ENCODE peak calls at places on chromosomes 12 and 14, in four cellular contexts. L, H, S and C are unnamed samples.

GRCh38 chr12:47328831-47329545 is 249.2 kb upstream of the AMIGO2 start:
- DNase-seq in L (no peak), H (peak; percentile 79), S (no peak), C (no peak)

GRCh38 chr12:2664721-2665577 is 129.8 kb upstream of the FKBP4 start:
- DNase-seq in L (no peak), H (no peak), S (no peak), C (no peak)

GRCh38 chr14:38207830-38208815 is at the start of gene SSTR1:
- DNase-seq in L (no peak), H (peak; percentile 56), S (no peak), C (no peak)

GRCh38 chr12:111201495-111202236 is 167.2 kb downstream of the PHETA1 start:
- DNase-seq in L (no peak), H (no peak), S (no peak), C (no peak)

GRCh38 chr14:34113051-34113511 is 162.2 kb upstream of the EGLN3 start:
- DNase-seq in L (peak; percentile 95), H (peak; percentile 68), S (no peak), C (no peak)

GRCh38 chr12:18749381-18749957 is 11.6 kb downstream of the CAPZA3 start:
- DNase-seq in L (no peak), H (peak; percentile 40), S (no peak), C (no peak)

GRCh38 chr12:1839956-1840550 is 19.7 kb downstream of the LRTM2 start:
- DNase-seq in L (peak; percentile 57), H (no peak), S (no peak), C (no peak)

GRCh38 chr14:68794130-68794855 is 1.4 kb upstream of the ZFP36L1 start:
- DNase-seq in L (peak; percentile 83), H (peak; percentile 98), S (peak; percentile 76), C (peak; percentile 89)

GRCh38 chr14:30527196-30527595 is 31.8 kb upstream of the G2E3 start:
- DNase-seq in L (no peak), H (no peak), S (peak; percentile 39), C (no peak)

GRCh38 chr12:130715150-130715995 is 726 bp downstream of the RIMBP2 start:
- DNase-seq in L (no peak), H (no peak), S (no peak), C (no peak)

GRCh38 chr12:96197503-96198272 is 3.5 kb downstream of the ELK3 start:
- DNase-seq in L (peak; percentile 98), H (peak; percentile 96), S (no peak), C (no peak)

GRCh38 chr12:9868951-9869306 is 225 bp downstream of the CLEC2B start:
- DNase-seq in L (no peak), H (no peak), S (no peak), C (no peak)
- H3K4me2 ChIP-seq in L (peak overlapping the region; percentile 93), H (peak overlapping the region; percentile 99), S (peak overlapping the region; percentile 85), C (peak overlapping the region; percentile 69)

GRCh38 chr14:98458702-98459101 is 813.3 kb downstream of the BCL11B start:
- DNase-seq in L (no peak), H (no peak), S (no peak), C (no peak)
- H3K9me2 ChIP-seq in L (no peaks in the 10 kb centered on the region), H (no peaks in the 10 kb centered on the region), S (no peaks in the 10 kb centered on the region), C (no peaks in the 10 kb centered on the region)

GRCh38 chr14:104659146-104659545 is 30.3 kb upstream of the INF2 start:
- DNase-seq in L (no peak), H (no peak), S (peak; percentile 42), C (no peak)

GRCh38 chr14:104661086-104661485 is 28.3 kb upstream of the INF2 start:
- DNase-seq in L (no peak), H (no peak), S (no peak), C (no peak)

GRCh38 chr14:104658325-104658712 is 31.1 kb upstream of the INF2 start:
- DNase-seq in L (no peak), H (no peak), S (peak; percentile 87), C (no peak)

GRCh38 chr14:104660597-104660996 is 28.8 kb upstream of the INF2 start:
- DNase-seq in L (peak; percentile 33), H (no peak), S (peak; percentile 87), C (peak; percentile 92)

GRCh38 chr14:104659764-104660523 is 29.5 kb upstream of the INF2 start:
- DNase-seq in L (peak; percentile 8), H (no peak), S (peak; percentile 84), C (peak; percentile 74)
- H3K4me3 ChIP-seq in L (no peak overlapping the region), H (no peak overlapping the region), S (peak overlapping the region; percentile 60), C (peak overlapping the region; percentile 34)

DNA sequence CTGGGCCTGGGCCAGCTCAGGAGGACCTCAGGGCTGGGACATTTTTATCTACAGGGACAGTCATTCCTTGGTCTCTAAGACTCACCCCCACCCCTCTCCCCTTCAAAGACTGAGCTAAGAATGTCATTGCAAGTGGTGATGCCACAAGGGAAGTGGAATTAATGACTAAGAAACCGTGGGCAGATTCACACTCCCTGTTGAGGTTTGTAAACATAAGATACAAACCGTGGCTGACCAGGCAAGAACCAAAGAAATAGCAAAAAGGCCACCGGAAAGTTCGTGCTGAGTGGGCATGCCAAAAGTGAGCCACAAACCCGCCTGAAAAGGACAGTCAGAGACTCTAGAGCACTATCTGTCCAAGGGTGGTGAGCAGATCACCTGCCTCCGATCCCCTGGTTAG is 25.7 kb downstream of the NUAK1 start:
- DNase-seq in L (no peak), H (peak; percentile 93), S (no peak), C (no peak)
- H3K4me2 ChIP-seq in L (peak overlapping the region; percentile 17), H (peak overlapping the region; percentile 71), S (no peak overlapping the region), C (no peak overlapping the region)

GRCh38 chr12:117014342-117014887 is 84.8 kb downstream of the TESC start:
- DNase-seq in L (no peak), H (no peak), S (no peak), C (no peak)

GRCh38 chr12:117012189-117012805 is 86.9 kb downstream of the TESC start:
- DNase-seq in L (no peak), H (peak; percentile 71), S (no peak), C (peak; percentile 60)

GRCh38 chr12:117013726-117014125 is 85.5 kb downstream of the TESC start:
- DNase-seq in L (no peak), H (peak; percentile 52), S (no peak), C (no peak)

GRCh38 chr12:117018276-117018675 is 80.9 kb downstream of the TESC start:
- DNase-seq in L (no peak), H (no peak), S (no peak), C (no peak)

GRCh38 chr12:117015811-117016210 is 83.4 kb downstream of the TESC start:
- DNase-seq in L (no peak), H (no peak), S (no peak), C (no peak)
- H3K9me2 ChIP-seq in L (no peaks in the 10 kb centered on the region), H (no peaks in the 10 kb centered on the region), S (no peaks in the 10 kb centered on the region), C (no peaks in the 10 kb centered on the region)

GRCh38 chr14:93186461-93186860 is 1.3 kb downstream of the LYSET start:
- DNase-seq in L (no peak), H (no peak), S (no peak), C (no peak)
- H3K4me3 ChIP-seq in L (no peak overlapping the region), H (no peak overlapping the region), S (peak overlapping the region; percentile 100), C (peak overlapping the region; percentile 98)

GRCh38 chr14:74213907-74214803 is 25.1 kb upstream of the VSX2 start:
- DNase-seq in L (no peak), H (no peak), S (no peak), C (no peak)
- H3K4me2 ChIP-seq in L (no peak overlapping the region), H (no peak overlapping the region), S (no peak overlapping the region), C (no peak overlapping the region)

DNA sequence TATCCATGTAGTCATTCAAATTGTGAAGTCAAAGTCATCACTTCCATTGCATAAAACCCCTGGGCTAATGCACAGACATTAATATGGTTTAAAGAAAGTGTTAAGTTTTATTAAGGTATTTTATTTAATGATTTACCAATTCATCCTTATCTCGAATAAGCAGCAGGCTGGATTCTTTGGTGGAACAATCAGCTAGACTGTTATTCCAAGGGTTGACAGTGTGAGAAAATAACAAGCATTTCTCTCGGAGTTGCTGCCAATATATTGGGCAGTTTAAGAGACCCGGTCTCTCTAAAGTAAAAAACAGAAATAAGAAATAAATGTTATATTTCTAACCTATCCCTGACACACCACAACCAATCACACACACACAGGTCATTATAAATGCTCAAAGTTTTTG is 9.4 kb downstream of the KLRB1 start:
- DNase-seq in L (no peak), H (no peak), S (no peak), C (no peak)
- H3K9me2 ChIP-seq in L (no peaks in the 10 kb centered on the region), H (no peaks in the 10 kb centered on the region), S (no peaks in the 10 kb centered on the region), C (no peaks in the 10 kb centered on the region)

DNA sequence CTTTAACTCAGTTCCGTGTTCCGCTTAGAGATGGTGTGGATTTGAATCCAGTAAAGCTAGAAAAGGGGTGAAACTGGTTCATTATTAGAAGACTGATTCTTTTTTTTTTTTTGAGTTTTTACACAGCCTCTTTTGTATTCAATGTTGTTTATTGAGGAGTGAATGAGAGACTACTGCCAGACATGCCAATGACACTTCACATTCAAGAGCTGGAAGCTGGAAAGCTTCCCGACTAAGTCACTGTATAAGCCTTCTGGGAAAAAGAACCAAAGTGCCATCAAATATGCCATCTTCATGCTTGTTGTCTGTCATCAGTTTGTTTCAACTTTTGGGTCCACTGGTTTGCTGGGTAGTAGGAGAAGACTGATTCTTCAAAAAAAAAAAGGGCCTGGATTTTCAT is 164.8 kb downstream of the ATP23 start:
- DNase-seq in L (no peak), H (no peak), S (no peak), C (no peak)
- H3K4me3 ChIP-seq in L (no peak overlapping the region), H (no peak overlapping the region), S (no peak overlapping the region), C (no peak overlapping the region)